ENCODE peak calls at places on chromosome 17, in nine cellular contexts. S is hepatocyte, J is uterus, I is thoracic aorta, V is fibroblast of pulmonary artery, Z is A549, R is tibial artery, E is bronchial epithelial cell, D is activated B cell treated with CpG ODN at 0.5 μM for 24 hours. P is an unnamed sample.

GRCh38 chr17:70365098-70365583 is 195.8 kb downstream of the KCNJ2 start:
- DNase-seq in Z (no peak), D (no peak), I (no peak), V (peak), J (no peak), E (peak), R (no peak), S (peak), P (no peak)

GRCh38 chr17:6435051-6435450 is at the start of gene AIPL1:
- DNase-seq in S (no peak), D (no peak), I (no peak), E (no peak), R (no peak), V (no peak), Z (no peak), J (no peak), P (no peak)

GRCh38 chr17:55536205-55536604 is 25.0 kb upstream of the SMIM36 start:
- DNase-seq in I (no peak), D (no peak), S (no peak), R (no peak), Z (no peak), E (no peak), J (no peak), V (no peak), P (no peak)

GRCh38 chr17:79866791-79867190 is 27.6 kb upstream of the CBX4 start:
- DNase-seq in E (no peak), D (no peak), R (no peak), J (no peak), V (no peak), S (no peak), Z (no peak), I (no peak), P (no peak)

GRCh38 chr17:17039911-17040310 is 2.3 kb upstream of the MPRIP start:
- DNase-seq in V (no peak), J (no peak), E (no peak), D (no peak), I (no peak), R (no peak), S (no peak), Z (no peak), P (no peak)

GRCh38 chr17:82959990-82960418 is 119.4 kb upstream of the METRNL start:
- DNase-seq in E (no peak), V (no peak), S (no peak), R (no peak), I (no peak), D (peak), Z (no peak), J (no peak), P (no peak)

GRCh38 chr17:1559047-1559742 is 3.4 kb downstream of the PITPNA start:
- DNase-seq in D (no peak), J (no peak), I (no peak), V (no peak), R (no peak), S (no peak), Z (no peak), E (no peak), P (no peak)

GRCh38 chr17:31900877-31901276 is 631 bp downstream of the UTP6 start:
- DNase-seq in I (no peak), E (peak), R (no peak), D (no peak), J (no peak), S (peak), Z (no peak), V (peak), P (peak)

GRCh38 chr17:17398928-17399926 is 77.6 kb upstream of the MED9 start:
- DNase-seq in S (no peak), J (no peak), R (no peak), E (no peak), I (no peak), V (no peak), Z (no peak), D (no peak), P (no peak)

GRCh38 chr17:38750312-38751121 is 2.0 kb upstream of the PSMB3 start:
- DNase-seq in V (no peak), J (no peak), D (no peak), E (peak), Z (peak), I (no peak), S (peak), R (no peak), P (peak)

GRCh38 chr17:17042851-17043667 is 802 bp downstream of the MPRIP start:
- DNase-seq in V (peak), I (no peak), D (no peak), J (peak), E (peak), R (no peak), S (no peak), Z (no peak), P (peak)

GRCh38 chr17:73909156-73909555 is 264.9 kb upstream of the SDK2 start:
- DNase-seq in R (no peak), E (no peak), I (no peak), J (no peak), Z (no peak), S (no peak), V (no peak), D (no peak), P (no peak)

GRCh38 chr17:4599505-4600281 is 15.4 kb downstream of the SMTNL2 start:
- DNase-seq in D (no peak), S (peak), I (no peak), R (no peak), E (no peak), J (peak), Z (no peak), V (peak), P (no peak)

GRCh38 chr17:28379814-28380571 is 8.5 kb downstream of the SARM1 start:
- DNase-seq in V (peak), I (no peak), D (no peak), J (no peak), R (no peak), S (peak), Z (peak), E (peak), P (peak)

GRCh38 chr17:75731716-75732498 is 10.6 kb downstream of the ITGB4 start:
- DNase-seq in D (no peak), Z (no peak), E (no peak), J (no peak), I (no peak), R (no peak), V (no peak), S (peak), P (no peak)
- TF ChIP-seq CTCF in D (no peak), Z (no peak), E (no peak), J (no peak), I (no peak), R (no peak), V (no peak), S (no peak), P (no peak)

DNA sequence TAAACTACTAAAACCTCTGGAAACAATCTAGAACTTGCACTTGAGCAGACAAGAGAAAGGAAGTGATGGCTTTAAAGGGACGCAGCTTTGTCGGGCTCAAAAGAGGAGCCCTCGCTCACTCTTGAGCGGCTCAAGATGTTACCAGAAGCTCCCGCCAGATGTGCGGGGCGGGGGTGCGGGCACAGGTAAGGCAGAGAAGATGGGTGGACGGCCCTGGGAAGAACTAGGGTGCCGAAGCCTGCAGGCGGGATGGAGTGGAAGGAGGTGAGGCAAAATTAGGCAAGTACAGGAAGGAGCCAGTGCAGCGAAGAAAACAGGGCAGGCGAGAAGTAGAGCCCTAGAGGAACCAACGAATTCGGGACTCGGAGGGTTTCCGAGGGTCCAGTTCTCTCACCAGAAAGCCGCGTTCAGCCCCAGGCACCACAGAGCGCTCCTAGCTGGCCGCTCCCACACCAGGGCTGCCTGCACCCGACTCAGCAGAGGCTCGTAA is 437 bp downstream of the RETREG3 start:
- DNase-seq in E (no peak), S (peak), I (no peak), V (no peak), J (no peak), R (peak), D (no peak), Z (no peak), P (no peak)
- TF ChIP-seq CTCF in E (no peak), S (no peak), I (no peak), V (no peak), J (no peak), R (no peak), D (no peak), Z (no peak), P (no peak)

GRCh38 chr17:21379080-21379711 is 3.0 kb downstream of the KCNJ12 start:
- DNase-seq in J (no peak), E (no peak), V (no peak), R (no peak), S (no peak), Z (no peak), I (no peak), D (no peak), P (no peak)

GRCh38 chr17:21376835-21377690 is 906 bp downstream of the KCNJ12 start:
- DNase-seq in I (no peak), V (peak), E (peak), Z (peak), D (no peak), S (peak), R (no peak), J (no peak), P (no peak)

GRCh38 chr17:21378553-21378952 is 2.4 kb downstream of the KCNJ12 start:
- DNase-seq in I (no peak), E (no peak), D (no peak), J (no peak), R (no peak), Z (no peak), S (no peak), V (no peak), P (no peak)

GRCh38 chr17:21376585-21376834 is 353 bp downstream of the KCNJ12 start:
- DNase-seq in Z (no peak), S (no peak), J (no peak), V (no peak), R (no peak), I (no peak), E (no peak), D (no peak), P (no peak)

DNA sequence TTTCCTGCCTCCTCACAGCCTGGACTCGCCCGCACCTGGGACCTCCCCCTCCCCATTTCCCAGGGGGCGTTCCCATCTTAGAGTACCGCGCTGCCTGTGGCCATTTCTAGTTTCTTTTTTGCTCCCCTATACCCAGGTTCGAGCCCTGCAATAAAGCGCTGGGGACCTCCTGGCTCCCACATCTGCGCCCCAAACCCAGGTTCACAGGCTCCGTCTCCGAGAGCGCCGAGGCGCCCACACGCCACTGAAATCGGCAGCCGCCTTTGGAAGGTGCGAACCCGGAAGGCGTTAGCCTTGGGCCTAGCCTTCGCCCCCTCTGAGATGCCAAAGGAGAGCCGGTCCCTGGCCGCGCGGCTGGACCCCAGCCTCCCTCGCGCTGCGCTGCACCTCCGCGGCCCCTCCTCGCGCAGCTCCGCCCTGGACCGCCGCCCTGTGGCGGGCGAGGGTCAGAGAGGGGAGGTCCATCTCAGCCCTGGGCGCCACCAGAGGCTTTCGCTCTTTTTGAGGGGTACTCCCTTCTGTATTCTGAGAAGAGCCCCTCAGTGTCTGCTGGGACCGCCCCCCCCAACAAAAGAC is 1.8 kb downstream of the KCNJ12 start:
- DNase-seq in J (no peak), R (no peak), D (no peak), S (no peak), I (no peak), Z (no peak), V (no peak), E (no peak), P (no peak)
- TF ChIP-seq CTCF in J (no peak), R (no peak), D (no peak), S (peak), I (no peak), Z (no peak), V (no peak), E (no peak), P (no peak)

GRCh38 chr17:51016099-51016498 is 104.6 kb downstream of the SPAG9 start:
- DNase-seq in E (no peak), S (no peak), I (no peak), Z (peak), D (no peak), V (no peak), R (no peak), J (no peak), P (no peak)
- TF ChIP-seq CTCF in E (no peak), S (no peak), I (no peak), Z (no peak), D (no peak), V (no peak), R (no peak), J (no peak), P (no peak)

GRCh38 chr17:57834146-57834741 is 15.6 kb downstream of the MRPS23 start:
- DNase-seq in D (no peak), Z (no peak), I (peak), V (no peak), J (no peak), S (no peak), E (peak), R (peak), P (peak)

GRCh38 chr17:57835333-57835900 is 14.4 kb downstream of the MRPS23 start:
- DNase-seq in R (no peak), D (no peak), E (no peak), Z (no peak), J (no peak), I (no peak), V (no peak), S (no peak), P (no peak)

GRCh38 chr17:57832299-57832698 is 17.5 kb downstream of the MRPS23 start:
- DNase-seq in S (no peak), D (no peak), Z (no peak), J (no peak), I (no peak), V (no peak), R (no peak), E (no peak), P (no peak)

GRCh38 chr17:57832711-57833596 is 16.9 kb downstream of the MRPS23 start:
- DNase-seq in D (peak), I (peak), J (peak), Z (peak), R (peak), V (peak), S (peak), E (peak), P (peak)

DNA sequence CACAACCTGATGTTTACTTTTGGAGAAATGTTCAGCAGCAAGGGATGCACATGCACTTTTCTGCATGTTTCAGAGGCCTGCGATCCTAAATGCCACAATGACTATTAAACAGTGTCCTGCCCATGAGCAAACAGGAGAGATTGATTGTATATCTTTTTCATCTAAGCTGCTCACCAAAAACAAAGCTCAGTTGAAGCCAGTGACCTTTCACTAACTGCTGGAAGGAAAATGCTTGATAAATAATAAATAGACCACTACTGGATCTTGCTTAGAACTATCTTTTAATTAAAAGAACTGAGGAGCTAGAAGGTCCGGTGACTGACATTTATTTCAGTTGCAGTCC is 16.3 kb downstream of the MRPS23 start:
- DNase-seq in Z (no peak), I (no peak), S (no peak), E (no peak), D (no peak), V (no peak), J (no peak), R (no peak), P (no peak)
- TF ChIP-seq CTCF in Z (no peak), I (no peak), S (no peak), E (no peak), D (no peak), V (no peak), J (no peak), R (no peak), P (no peak)

P was measured in MCF 10A.